ENCODE peak calls at places on chromosomes 12 and 14, in five cellular contexts. M is H7; V is activated naive CD8-positive, alpha-beta T cell treated with anti-CD3 and anti-CD28 coated beads for 36 hours; F is naive thymus-derived CD4-positive, alpha-beta T cell; W is cerebellum. C is an unnamed sample.

GRCh38 chr14:101175731-101176534 is 272.4 kb upstream of the RTL1 start:
- DNase-seq in M (no peak), V (no peak), F (no peak), W (no peak), C (no peak)

GRCh38 chr12:106112094-106112822 is 26.5 kb downstream of the NUAK1 start:
- DNase-seq in M (no peak), V (no peak), F (no peak), W (no peak), C (no peak)

GRCh38 chr12:49100380-49100779 is 5.8 kb upstream of the DHH start:
- DNase-seq in M (no peak), V (no peak), F (no peak), W (no peak), C (no peak)

GRCh38 chr12:109440851-109441490 is 36.1 kb downstream of the KCTD10 start:
- DNase-seq in M (peak), V (no peak), F (no peak), W (no peak), C (no peak)

GRCh38 chr12:31590730-31591307 is at the start of gene DENND5B:
- DNase-seq in M (peak), V (peak), F (no peak), W (peak), C (no peak)

GRCh38 chr14:103930051-103930604 is 1.9 kb downstream of the TDRD9 start:
- DNase-seq in M (no peak), V (no peak), F (no peak), W (no peak), C (no peak)

GRCh38 chr12:2960432-2960956 is 1.3 kb downstream of the TEAD4 start:
- DNase-seq in M (no peak), V (peak), F (no peak), W (no peak), C (no peak)

GRCh38 chr12:104290855-104291254 is 12.7 kb upstream of the EID3 start:
- DNase-seq in M (no peak), V (no peak), F (no peak), W (no peak), C (no peak)

GRCh38 chr12:6052940-6053329 is 71.5 kb downstream of the VWF start:
- DNase-seq in M (no peak), V (no peak), F (no peak), W (no peak), C (no peak)

GRCh38 chr12:6559500-6559899 is 3.7 kb upstream of the IFFO1 start:
- DNase-seq in M (no peak), V (no peak), F (no peak), W (no peak), C (no peak)

GRCh38 chr14:68384881-68385280 is 408.0 kb downstream of the ZFP36L1 start:
- DNase-seq in M (no peak), V (no peak), F (no peak), W (no peak), C (no peak)

GRCh38 chr12:77521458-77522115 is 309.1 kb upstream of the NAV3 start:
- DNase-seq in M (no peak), V (no peak), F (no peak), W (no peak), C (no peak)